ENCODE peak calls at places on chromosome X, in nine cellular contexts. One of them, this sample, is unnamed.

GRCh38 chrX:131626681-131627296 is 82.9 kb downstream of the OR13H1 start:
- DNase-seq in HepG2: no peak
- DNase-seq in right lobe of liver: no peak
- DNase-seq in HCT116: peak
- DNase-seq in ovary: no peak
- DNase-seq in sigmoid colon: no peak
- DNase-seq in NB4: no peak
- DNase-seq in uterus: no peak
- DNase-seq in K562: no peak
- DNase-seq in this sample: no peak

GRCh38 chrX:39065051-39065871 is 264.0 kb downstream of the MID1IP1 start:
- DNase-seq in HepG2: no peak
- DNase-seq in right lobe of liver: no peak
- DNase-seq in HCT116: no peak
- DNase-seq in ovary: peak
- DNase-seq in sigmoid colon: no peak
- DNase-seq in NB4: no peak
- DNase-seq in uterus: no peak
- DNase-seq in K562: no peak
- DNase-seq in this sample: no peak

GRCh38 chrX:151984328-151984727 is 9.9 kb upstream of the GABRE start:
- DNase-seq in HepG2: peak
- DNase-seq in right lobe of liver: no peak
- DNase-seq in HCT116: no peak
- DNase-seq in ovary: no peak
- DNase-seq in sigmoid colon: no peak
- DNase-seq in NB4: peak
- DNase-seq in uterus: no peak
- DNase-seq in K562: no peak
- DNase-seq in this sample: no peak

GRCh38 chrX:143664302-143664701 is 28.4 kb upstream of the SLITRK4 start:
- DNase-seq in HepG2: no peak
- DNase-seq in right lobe of liver: no peak
- DNase-seq in HCT116: no peak
- DNase-seq in ovary: no peak
- DNase-seq in sigmoid colon: no peak
- DNase-seq in NB4: peak
- DNase-seq in uterus: no peak
- DNase-seq in K562: peak
- DNase-seq in this sample: peak

GRCh38 chrX:21744721-21745120 is 13.2 kb downstream of the SMPX start:
- DNase-seq in HepG2: no peak
- DNase-seq in right lobe of liver: no peak
- DNase-seq in HCT116: no peak
- DNase-seq in ovary: no peak
- DNase-seq in sigmoid colon: no peak
- DNase-seq in NB4: no peak
- DNase-seq in uterus: no peak
- DNase-seq in K562: no peak
- DNase-seq in this sample: no peak

GRCh38 chrX:17441965-17442364 is 67.0 kb downstream of the NHS start:
- DNase-seq in HepG2: no peak
- DNase-seq in right lobe of liver: no peak
- DNase-seq in HCT116: no peak
- DNase-seq in ovary: no peak
- DNase-seq in sigmoid colon: no peak
- DNase-seq in NB4: no peak
- DNase-seq in uterus: no peak
- DNase-seq in K562: no peak
- DNase-seq in this sample: no peak

GRCh38 chrX:274904-275475 is 6.2 kb upstream of the PLCXD1 start:
- DNase-seq in HepG2: peak
- DNase-seq in right lobe of liver: peak
- DNase-seq in HCT116: no peak
- DNase-seq in ovary: no peak
- DNase-seq in sigmoid colon: no peak
- DNase-seq in NB4: peak
- DNase-seq in uterus: no peak
- DNase-seq in K562: no peak
- DNase-seq in this sample: no peak

GRCh38 chrX:131477498-131477897 is 66.4 kb upstream of the OR13H1 start:
- DNase-seq in HepG2: no peak
- DNase-seq in right lobe of liver: no peak
- DNase-seq in HCT116: no peak
- DNase-seq in ovary: no peak
- DNase-seq in sigmoid colon: no peak
- DNase-seq in NB4: no peak
- DNase-seq in uterus: no peak
- DNase-seq in K562: no peak
- DNase-seq in this sample: no peak

GRCh38 chrX:101460669-101461068 is 24.6 kb upstream of the ARMCX4 start:
- DNase-seq in HepG2: no peak
- DNase-seq in right lobe of liver: no peak
- DNase-seq in HCT116: no peak
- DNase-seq in ovary: no peak
- DNase-seq in sigmoid colon: no peak
- DNase-seq in NB4: no peak
- DNase-seq in uterus: no peak
- DNase-seq in K562: no peak
- DNase-seq in this sample: peak

GRCh38 chrX:118807151-118808017 is 16.2 kb upstream of the ZCCHC12 start:
- DNase-seq in HepG2: peak
- DNase-seq in right lobe of liver: no peak
- DNase-seq in HCT116: peak
- DNase-seq in ovary: peak
- DNase-seq in sigmoid colon: no peak
- DNase-seq in NB4: peak
- DNase-seq in uterus: peak
- DNase-seq in K562: peak
- DNase-seq in this sample: peak

GRCh38 chrX:30196322-30196721 is 19.0 kb upstream of the MAGEB2 start:
- DNase-seq in HepG2: no peak
- DNase-seq in right lobe of liver: no peak
- DNase-seq in HCT116: peak
- DNase-seq in ovary: no peak
- DNase-seq in sigmoid colon: no peak
- DNase-seq in NB4: peak
- DNase-seq in uterus: no peak
- DNase-seq in K562: peak
- DNase-seq in this sample: peak

GRCh38 chrX:8284131-8284530 is 113.1 kb upstream of the VCX2 start:
- DNase-seq in HepG2: no peak
- DNase-seq in right lobe of liver: no peak
- DNase-seq in HCT116: no peak
- DNase-seq in ovary: no peak
- DNase-seq in sigmoid colon: no peak
- DNase-seq in NB4: no peak
- DNase-seq in uterus: no peak
- DNase-seq in K562: no peak
- DNase-seq in this sample: no peak

GRCh38 chrX:119477812-119478232 is 9.6 kb downstream of the SLC25A5 start:
- DNase-seq in HepG2: peak
- DNase-seq in right lobe of liver: peak
- DNase-seq in HCT116: no peak
- DNase-seq in ovary: no peak
- DNase-seq in sigmoid colon: no peak
- DNase-seq in NB4: peak
- DNase-seq in uterus: peak
- DNase-seq in K562: peak
- DNase-seq in this sample: peak

GRCh38 chrX:5810636-5811035 is 418.0 kb downstream of the NLGN4X start:
- DNase-seq in HepG2: no peak
- DNase-seq in right lobe of liver: no peak
- DNase-seq in HCT116: no peak
- DNase-seq in ovary: no peak
- DNase-seq in sigmoid colon: no peak
- DNase-seq in NB4: no peak
- DNase-seq in uterus: no peak
- DNase-seq in K562: no peak
- DNase-seq in this sample: no peak

GRCh38 chrX:12975999-12976558 is 1.2 kb downstream of the TMSB4X start:
- DNase-seq in HepG2: no peak
- DNase-seq in right lobe of liver: peak
- DNase-seq in HCT116: no peak
- DNase-seq in ovary: peak
- DNase-seq in sigmoid colon: no peak
- DNase-seq in NB4: peak
- DNase-seq in uterus: peak
- DNase-seq in K562: peak
- DNase-seq in this sample: peak

GRCh38 chrX:8179653-8180052 is 8.6 kb upstream of the VCX2 start:
- DNase-seq in HepG2: no peak
- DNase-seq in right lobe of liver: no peak
- DNase-seq in HCT116: no peak
- DNase-seq in ovary: no peak
- DNase-seq in sigmoid colon: no peak
- DNase-seq in NB4: peak
- DNase-seq in uterus: no peak
- DNase-seq in K562: no peak
- DNase-seq in this sample: no peak

GRCh38 chrX:13985697-13986435 is 43.8 kb downstream of the GEMIN8 start:
- DNase-seq in HepG2: no peak
- DNase-seq in right lobe of liver: no peak
- DNase-seq in HCT116: no peak
- DNase-seq in ovary: no peak
- DNase-seq in sigmoid colon: no peak
- DNase-seq in NB4: no peak
- DNase-seq in uterus: no peak
- DNase-seq in K562: no peak
- DNase-seq in this sample: no peak
- TF ChIP-seq POLR2A in HepG2: no peak
- TF ChIP-seq POLR2A in right lobe of liver: no peak
- TF ChIP-seq POLR2A in HCT116: no peak
- TF ChIP-seq POLR2A in ovary: no peak
- TF ChIP-seq POLR2A in sigmoid colon: no peak
- TF ChIP-seq POLR2A in NB4: no peak
- TF ChIP-seq POLR2A in uterus: no peak
- TF ChIP-seq POLR2A in K562: no peak
- TF ChIP-seq POLR2A in this sample: no peak

DNA sequence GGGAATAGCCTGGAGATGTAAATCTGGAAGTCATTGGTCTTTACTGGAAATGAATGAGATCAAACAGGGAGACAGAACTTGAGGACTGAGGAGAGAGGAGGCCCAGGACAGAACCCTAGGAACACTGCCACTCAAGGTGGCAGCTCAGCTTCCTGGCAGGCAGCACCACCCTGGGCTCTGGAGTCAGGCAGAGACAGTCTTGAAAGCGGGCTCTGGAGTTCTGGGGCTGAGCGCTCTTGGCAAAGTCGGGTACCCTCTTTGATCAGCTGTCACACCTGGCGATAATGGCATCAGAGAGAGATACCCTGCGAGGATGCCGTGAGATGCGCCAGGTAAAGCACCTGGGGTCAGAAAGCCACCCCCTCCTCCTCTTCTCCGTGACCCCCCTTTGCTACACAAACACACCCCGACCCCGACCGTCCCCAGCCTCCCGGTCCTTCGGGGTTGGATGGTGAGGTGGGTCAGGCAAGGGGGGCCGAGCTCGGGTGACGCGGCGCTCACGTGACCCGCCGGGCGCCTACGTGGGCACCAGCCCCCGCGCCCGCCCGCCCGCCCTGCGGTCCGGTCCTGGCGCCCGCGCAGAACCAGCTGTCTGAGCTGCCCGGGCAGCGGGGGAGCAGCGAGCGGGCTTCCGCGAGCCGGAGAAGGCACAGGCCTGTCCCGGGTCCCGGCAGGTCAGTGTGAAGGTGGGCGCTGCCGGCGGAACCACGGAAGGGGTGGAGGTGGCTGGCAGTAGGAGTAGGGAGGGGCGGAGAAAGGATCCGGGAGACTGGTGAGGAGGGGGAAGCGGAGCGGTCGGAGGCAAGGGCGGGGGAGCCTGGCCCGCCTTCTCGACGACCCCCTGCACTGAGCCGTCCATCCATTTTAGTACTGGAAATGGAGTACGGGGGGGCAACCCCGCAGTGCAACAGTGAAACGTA is at the start of gene TCEAL3:
- DNase-seq in HepG2: no peak
- DNase-seq in right lobe of liver: peak
- DNase-seq in HCT116: no peak
- DNase-seq in ovary: peak
- DNase-seq in sigmoid colon: peak
- DNase-seq in NB4: no peak
- DNase-seq in uterus: peak
- DNase-seq in K562: no peak
- DNase-seq in this sample: peak
- TF ChIP-seq POLR2A in HepG2: no peak
- TF ChIP-seq POLR2A in right lobe of liver: no peak
- TF ChIP-seq POLR2A in HCT116: no peak
- TF ChIP-seq POLR2A in ovary: peak
- TF ChIP-seq POLR2A in sigmoid colon: peak
- TF ChIP-seq POLR2A in NB4: no peak
- TF ChIP-seq POLR2A in uterus: peak
- TF ChIP-seq POLR2A in K562: no peak
- TF ChIP-seq POLR2A in this sample: no peak

GRCh38 chrX:23783569-23784486 is 855 bp downstream of the SAT1 start:
- DNase-seq in HepG2: no peak
- DNase-seq in right lobe of liver: no peak
- DNase-seq in HCT116: no peak
- DNase-seq in ovary: no peak
- DNase-seq in sigmoid colon: no peak
- DNase-seq in NB4: peak
- DNase-seq in uterus: no peak
- DNase-seq in K562: no peak
- DNase-seq in this sample: peak
- TF ChIP-seq POLR2A in HepG2: no peak
- TF ChIP-seq POLR2A in right lobe of liver: no peak
- TF ChIP-seq POLR2A in HCT116: no peak
- TF ChIP-seq POLR2A in ovary: no peak
- TF ChIP-seq POLR2A in sigmoid colon: no peak
- TF ChIP-seq POLR2A in NB4: no peak
- TF ChIP-seq POLR2A in uterus: no peak
- TF ChIP-seq POLR2A in K562: no peak
- TF ChIP-seq POLR2A in this sample: peak

DNA sequence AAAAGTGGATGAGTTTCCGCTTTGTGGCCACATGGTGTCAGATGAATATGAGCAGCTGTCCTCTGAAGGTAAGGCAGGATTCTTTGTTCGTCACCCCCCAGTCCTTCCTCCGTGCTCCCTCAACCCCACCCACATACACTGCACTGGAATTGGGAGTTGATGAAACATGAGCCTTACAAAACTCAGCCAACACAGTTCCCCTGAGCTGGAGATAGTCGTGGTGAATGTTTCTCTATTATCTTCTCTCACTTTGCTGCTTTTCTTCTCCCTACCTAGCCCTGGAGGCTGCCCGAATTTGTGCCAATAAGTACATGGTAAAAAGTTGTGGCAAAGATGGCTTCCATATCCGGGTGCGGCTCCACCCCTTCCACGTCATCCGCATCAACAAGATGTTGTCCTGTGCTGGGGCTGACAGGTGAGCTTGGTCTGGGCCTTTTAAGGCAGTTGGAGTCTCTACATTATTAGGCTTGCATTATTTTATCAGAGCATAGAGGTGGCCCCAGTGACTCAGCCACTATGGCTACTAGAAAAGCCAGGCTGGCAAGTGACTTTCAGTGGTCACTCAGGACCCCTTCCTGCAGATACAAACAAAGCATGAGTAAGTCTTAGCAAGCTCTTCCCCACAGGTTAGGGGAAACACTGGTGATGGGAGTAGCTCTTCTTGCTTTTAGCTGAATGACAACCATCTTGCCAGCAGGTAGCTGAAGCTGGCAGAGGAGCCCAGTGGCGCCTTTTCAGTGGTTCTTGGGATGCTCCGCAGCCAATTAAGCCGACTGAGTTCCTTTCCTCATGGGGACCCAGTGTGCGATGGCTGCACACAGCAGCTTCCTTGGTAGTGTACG is 1.6 kb downstream of the RPL10 start:
- DNase-seq in HepG2: no peak
- DNase-seq in right lobe of liver: no peak
- DNase-seq in HCT116: no peak
- DNase-seq in ovary: no peak
- DNase-seq in sigmoid colon: no peak
- DNase-seq in NB4: no peak
- DNase-seq in uterus: no peak
- DNase-seq in K562: peak
- DNase-seq in this sample: no peak
- TF ChIP-seq POLR2A in HepG2: no peak
- TF ChIP-seq POLR2A in right lobe of liver: no peak
- TF ChIP-seq POLR2A in HCT116: no peak
- TF ChIP-seq POLR2A in ovary: no peak
- TF ChIP-seq POLR2A in sigmoid colon: no peak
- TF ChIP-seq POLR2A in NB4: no peak
- TF ChIP-seq POLR2A in uterus: no peak
- TF ChIP-seq POLR2A in K562: peak
- TF ChIP-seq POLR2A in this sample: no peak

This sample was measured in erythroblast.